ENCODE peak calls at places on chromosomes 16 and 17, in six cellular contexts. One of them, this sample, is unnamed.

GRCh38 chr17:62675260-62675659 is 47.8 kb downstream of the MRC2 start:
- DNase-seq in PC-9: no peak
- DNase-seq in Calu3: no peak
- DNase-seq in thoracic aorta: no peak
- DNase-seq in osteocyte: no peak
- DNase-seq in HFFc6: no peak
- DNase-seq in this sample: no peak

GRCh38 chr17:30378191-30378796 is 433 bp upstream of the CPD start:
- DNase-seq in Calu3: peak; percentile 29
- DNase-seq in PC-9: no peak
- DNase-seq in HFFc6: no peak
- DNase-seq in thoracic aorta: no peak
- DNase-seq in osteocyte: no peak
- DNase-seq in this sample: peak; percentile 23

GRCh38 chr17:32626371-32626770 is 139.6 kb downstream of the CDK5R1 start:
- DNase-seq in HFFc6: no peak
- DNase-seq in Calu3: no peak
- DNase-seq in PC-9: no peak
- DNase-seq in thoracic aorta: no peak
- DNase-seq in osteocyte: no peak
- DNase-seq in this sample: no peak

GRCh38 chr17:10059684-10060211 is 138.7 kb downstream of the GAS7 start:
- DNase-seq in PC-9: no peak
- DNase-seq in HFFc6: no peak
- DNase-seq in osteocyte: no peak
- DNase-seq in Calu3: no peak
- DNase-seq in thoracic aorta: no peak
- DNase-seq in this sample: no peak

GRCh38 chr17:50388728-50389127 is 8.6 kb downstream of the LRRC59 start:
- DNase-seq in osteocyte: no peak
- DNase-seq in thoracic aorta: no peak
- DNase-seq in Calu3: no peak
- DNase-seq in PC-9: no peak
- DNase-seq in HFFc6: no peak
- DNase-seq in this sample: no peak

GRCh38 chr16:86573215-86573614 is 5.1 kb upstream of the FOXL1 start:
- DNase-seq in Calu3: no peak
- DNase-seq in osteocyte: no peak
- DNase-seq in HFFc6: no peak
- DNase-seq in thoracic aorta: no peak
- DNase-seq in PC-9: no peak
- DNase-seq in this sample: no peak

GRCh38 chr17:41413353-41413752 is 11.0 kb downstream of the KRT37 start:
- DNase-seq in thoracic aorta: no peak
- DNase-seq in HFFc6: no peak
- DNase-seq in osteocyte: no peak
- DNase-seq in PC-9: no peak
- DNase-seq in Calu3: no peak
- DNase-seq in this sample: no peak

GRCh38 chr17:156094-156621 is 18.8 kb downstream of the SCGB1C2 start:
- DNase-seq in PC-9: no peak
- DNase-seq in Calu3: no peak
- DNase-seq in osteocyte: no peak
- DNase-seq in HFFc6: no peak
- DNase-seq in thoracic aorta: no peak
- DNase-seq in this sample: no peak

GRCh38 chr16:72247821-72248253 is 75.9 kb upstream of the PMFBP1 start:
- DNase-seq in HFFc6: peak; percentile 8
- DNase-seq in thoracic aorta: no peak
- DNase-seq in Calu3: no peak
- DNase-seq in PC-9: no peak
- DNase-seq in osteocyte: no peak
- DNase-seq in this sample: no peak

GRCh38 chr16:23508589-23509440 is 1.5 kb downstream of the GGA2 start:
- DNase-seq in PC-9: no peak
- DNase-seq in osteocyte: no peak
- DNase-seq in thoracic aorta: no peak
- DNase-seq in HFFc6: no peak
- DNase-seq in Calu3: no peak
- DNase-seq in this sample: peak; percentile 24

GRCh38 chr17:79088266-79088996 is 13.8 kb downstream of the ENGASE start:
- DNase-seq in HFFc6: no peak
- DNase-seq in PC-9: no peak
- DNase-seq in osteocyte: no peak
- DNase-seq in thoracic aorta: no peak
- DNase-seq in Calu3: no peak
- DNase-seq in this sample: no peak

GRCh38 chr17:66091440-66092080 is 100.4 kb downstream of the CEP112 start:
- DNase-seq in osteocyte: no peak
- DNase-seq in HFFc6: no peak
- DNase-seq in thoracic aorta: no peak
- DNase-seq in Calu3: no peak
- DNase-seq in PC-9: no peak
- DNase-seq in this sample: no peak

GRCh38 chr17:12726131-12726530 is 60.4 kb downstream of the MYOCD start:
- DNase-seq in HFFc6: no peak
- DNase-seq in osteocyte: no peak
- DNase-seq in PC-9: no peak
- DNase-seq in thoracic aorta: no peak
- DNase-seq in Calu3: no peak
- DNase-seq in this sample: no peak

GRCh38 chr17:62219500-62219899 is 154.4 kb upstream of the MED13 start:
- DNase-seq in PC-9: no peak
- DNase-seq in Calu3: no peak
- DNase-seq in osteocyte: no peak
- DNase-seq in thoracic aorta: no peak
- DNase-seq in HFFc6: no peak
- DNase-seq in this sample: no peak

GRCh38 chr16:83015871-83016270 is 389.1 kb downstream of the CDH13 start:
- DNase-seq in thoracic aorta: no peak
- DNase-seq in PC-9: no peak
- DNase-seq in osteocyte: no peak
- DNase-seq in Calu3: no peak
- DNase-seq in HFFc6: no peak
- DNase-seq in this sample: no peak

GRCh38 chr17:78515480-78515879 is 61.7 kb downstream of the DNAH17 start:
- DNase-seq in PC-9: no peak
- DNase-seq in thoracic aorta: no peak
- DNase-seq in HFFc6: no peak
- DNase-seq in Calu3: no peak
- DNase-seq in osteocyte: no peak
- DNase-seq in this sample: no peak

GRCh38 chr17:66255112-66255511 is 25.9 kb upstream of the APOH start:
- DNase-seq in PC-9: peak; percentile 34
- DNase-seq in osteocyte: no peak
- DNase-seq in Calu3: peak; percentile 39
- DNase-seq in HFFc6: peak; percentile 68
- DNase-seq in thoracic aorta: no peak
- DNase-seq in this sample: no peak

GRCh38 chr16:52552643-52553042 is 5.7 kb upstream of the TOX3 start:
- DNase-seq in osteocyte: no peak
- DNase-seq in HFFc6: no peak
- DNase-seq in Calu3: no peak
- DNase-seq in thoracic aorta: no peak
- DNase-seq in PC-9: no peak
- DNase-seq in this sample: no peak

GRCh38 chr16:50151744-50152143 is 1.4 kb upstream of the TENT4B start:
- DNase-seq in PC-9: no peak
- DNase-seq in Calu3: no peak
- DNase-seq in thoracic aorta: no peak
- DNase-seq in osteocyte: no peak
- DNase-seq in HFFc6: no peak
- DNase-seq in this sample: no peak

GRCh38 chr17:1473170-1473569 is 17.1 kb upstream of the CRK start:
- DNase-seq in HFFc6: no peak
- DNase-seq in osteocyte: no peak
- DNase-seq in Calu3: no peak
- DNase-seq in thoracic aorta: no peak
- DNase-seq in PC-9: no peak
- DNase-seq in this sample: no peak

GRCh38 chr17:19513897-19514488 is 19.7 kb upstream of the SLC47A1 start:
- DNase-seq in PC-9: peak; percentile 75
- DNase-seq in osteocyte: no peak
- DNase-seq in Calu3: peak; percentile 58
- DNase-seq in thoracic aorta: no peak
- DNase-seq in HFFc6: peak; percentile 49
- DNase-seq in this sample: peak; percentile 76

GRCh38 chr16:631808-632358 is 1.1 kb downstream of the WFIKKN1 start:
- DNase-seq in PC-9: no peak
- DNase-seq in Calu3: no peak
- DNase-seq in thoracic aorta: no peak
- DNase-seq in HFFc6: no peak
- DNase-seq in osteocyte: no peak
- DNase-seq in this sample: no peak

GRCh38 chr17:48149174-48150106 is 41.9 kb downstream of the SNX11 start:
- DNase-seq in thoracic aorta: no peak
- DNase-seq in osteocyte: no peak
- DNase-seq in HFFc6: no peak
- DNase-seq in Calu3: no peak
- DNase-seq in PC-9: no peak
- DNase-seq in this sample: peak; percentile 21

GRCh38 chr16:69563605-69564580 is 1.9 kb upstream of the NFAT5 start:
- DNase-seq in PC-9: peak; percentile 14
- DNase-seq in HFFc6: peak; percentile 39
- DNase-seq in thoracic aorta: no peak
- DNase-seq in osteocyte: no peak
- DNase-seq in Calu3: peak; percentile 8
- DNase-seq in this sample: no peak

GRCh38 chr16:3496386-3496785 is 1.1 kb upstream of the C16orf90 start:
- DNase-seq in Calu3: no peak
- DNase-seq in thoracic aorta: no peak
- DNase-seq in osteocyte: no peak
- DNase-seq in HFFc6: no peak
- DNase-seq in PC-9: no peak
- DNase-seq in this sample: no peak

DNA sequence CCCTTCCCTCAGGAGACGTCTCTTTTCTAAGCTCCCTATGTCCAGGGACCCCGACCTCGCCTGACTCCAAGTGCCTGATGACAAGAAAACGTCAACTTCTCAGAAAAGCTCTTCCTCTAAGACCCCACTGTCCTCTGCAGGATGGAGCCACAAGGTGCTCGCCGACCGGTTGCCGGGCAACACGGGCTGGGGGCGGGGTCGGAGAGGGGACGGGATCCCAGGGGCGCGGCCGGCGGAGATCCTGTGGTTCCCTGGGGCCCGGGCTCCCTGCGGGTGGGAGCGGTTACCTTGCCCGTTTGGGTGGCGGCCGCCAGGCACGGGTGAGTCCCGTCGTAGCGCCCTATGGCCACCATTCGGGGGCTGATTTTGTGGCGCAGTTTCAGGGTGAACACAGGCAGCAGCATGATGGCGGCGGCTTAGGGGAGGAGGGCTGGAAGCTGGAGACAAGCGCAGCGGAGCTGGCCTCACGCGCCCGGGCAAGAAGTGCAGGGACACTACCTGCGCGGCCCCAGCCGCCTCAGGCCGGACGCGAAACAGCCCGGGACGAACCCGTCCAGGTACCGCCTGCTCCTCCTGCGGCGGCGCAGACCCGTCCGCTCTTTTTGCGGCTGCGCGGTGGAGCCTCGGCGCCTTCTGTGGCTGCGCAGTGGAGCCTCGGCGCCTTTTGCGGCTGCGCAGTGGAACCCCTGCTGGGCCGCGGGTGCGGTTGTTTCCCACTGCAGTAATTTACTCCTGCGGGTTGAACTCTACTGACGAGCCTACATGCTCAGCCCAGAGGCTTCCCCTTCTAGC is at the start of gene BBS2:
- DNase-seq in HFFc6: peak; percentile 74
- DNase-seq in thoracic aorta: peak; percentile 43
- DNase-seq in PC-9: peak; percentile 90
- DNase-seq in Calu3: peak; percentile 95
- DNase-seq in osteocyte: peak; percentile 95
- DNase-seq in this sample: peak; percentile 95
- TF ChIP-seq CTCF in HFFc6: peak; percentile 24
- TF ChIP-seq CTCF in thoracic aorta: no peak
- TF ChIP-seq CTCF in PC-9: no peak
- TF ChIP-seq CTCF in Calu3: peak; percentile 17
- TF ChIP-seq CTCF in osteocyte: no peak
- TF ChIP-seq CTCF in this sample: no peak

DNA sequence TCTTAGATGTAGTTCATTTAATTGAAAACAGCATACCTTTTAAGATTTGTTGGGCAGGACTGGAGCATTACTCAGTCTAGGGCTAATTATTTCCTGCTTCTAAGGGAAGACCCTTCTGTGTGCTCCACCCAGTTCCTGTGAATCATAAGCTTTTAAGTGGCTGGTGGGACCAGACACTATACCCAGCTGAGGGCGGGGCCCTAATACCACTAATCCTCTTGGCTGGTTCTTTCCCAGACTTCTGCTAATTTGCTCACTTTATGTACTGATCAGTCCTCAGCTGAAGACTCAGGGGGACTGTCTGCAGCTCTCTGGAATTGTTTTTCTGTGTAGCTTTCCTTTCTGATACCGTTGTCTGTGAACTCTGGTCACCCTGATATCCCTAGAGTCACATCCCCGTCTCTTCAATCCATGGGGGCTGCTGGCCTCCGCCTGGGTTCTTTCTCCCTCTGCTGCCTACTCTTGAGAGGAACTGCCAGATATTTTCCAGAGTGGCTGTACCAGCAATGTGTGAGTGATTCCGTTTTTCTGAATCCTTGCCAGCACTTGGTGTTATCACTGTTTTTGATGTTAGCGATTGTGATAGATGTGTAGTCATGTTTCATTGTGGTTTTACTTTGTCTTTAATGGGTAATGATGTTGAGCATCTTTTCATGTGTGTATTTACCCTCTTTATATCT is 35.1 kb downstream of the MFSD11 start:
- DNase-seq in thoracic aorta: no peak
- DNase-seq in Calu3: peak; percentile 36
- DNase-seq in osteocyte: no peak
- DNase-seq in PC-9: peak; percentile 29
- DNase-seq in HFFc6: peak; percentile 82
- DNase-seq in this sample: no peak
- TF ChIP-seq CTCF in thoracic aorta: no peak
- TF ChIP-seq CTCF in Calu3: no peak
- TF ChIP-seq CTCF in osteocyte: no peak
- TF ChIP-seq CTCF in PC-9: no peak
- TF ChIP-seq CTCF in HFFc6: no peak
- TF ChIP-seq CTCF in this sample: no peak

GRCh38 chr16:30637952-30638351 is 12.8 kb upstream of the PRR14 start:
- DNase-seq in PC-9: peak; percentile 31
- DNase-seq in HFFc6: peak; percentile 74
- DNase-seq in Calu3: peak; percentile 58
- DNase-seq in osteocyte: no peak
- DNase-seq in thoracic aorta: no peak
- DNase-seq in this sample: no peak
- TF ChIP-seq CTCF in PC-9: peak; percentile 73
- TF ChIP-seq CTCF in HFFc6: peak; percentile 74
- TF ChIP-seq CTCF in Calu3: peak; percentile 55
- TF ChIP-seq CTCF in osteocyte: peak; percentile 65
- TF ChIP-seq CTCF in thoracic aorta: no peak
- TF ChIP-seq CTCF in this sample: peak; percentile 43

DNA sequence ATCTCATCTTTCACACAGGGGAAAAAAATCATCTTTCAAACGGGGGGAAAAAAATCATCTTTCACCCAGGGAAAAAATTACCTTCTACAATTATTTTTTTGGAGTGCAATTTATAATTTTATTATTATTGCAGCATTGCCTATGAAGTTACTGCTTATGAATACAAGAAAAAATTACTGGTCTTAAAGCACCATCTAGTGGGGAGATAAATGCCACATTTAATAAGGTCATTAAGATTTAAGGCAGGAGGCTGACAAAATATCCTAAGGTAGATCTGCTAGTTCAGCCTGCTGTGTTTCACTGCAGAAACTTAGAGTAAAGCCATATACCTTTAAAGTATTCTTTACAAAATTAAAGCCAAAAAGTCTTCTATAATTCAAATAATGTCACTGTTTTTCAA is 13.7 kb downstream of the SHCBP1 start:
- DNase-seq in osteocyte: no peak
- DNase-seq in Calu3: no peak
- DNase-seq in thoracic aorta: no peak
- DNase-seq in HFFc6: peak; percentile 69
- DNase-seq in PC-9: no peak
- DNase-seq in this sample: no peak
- TF ChIP-seq CTCF in osteocyte: peak; percentile 67
- TF ChIP-seq CTCF in Calu3: no peak
- TF ChIP-seq CTCF in thoracic aorta: peak; percentile 17
- TF ChIP-seq CTCF in HFFc6: peak; percentile 79
- TF ChIP-seq CTCF in PC-9: peak; percentile 68
- TF ChIP-seq CTCF in this sample: no peak

This sample was measured in nephron progenitor cell.